ENCODE peak calls at places on chromosome 10, in seven cellular contexts. G, C, M, E, H, Z and Y are unnamed samples.

GRCh38 chr10:94043431-94043990 is 49.8 kb downstream of the PLCE1 start:
- DNase-seq in G (no peak), C (no peak), M (no peak), E (no peak), H (no peak), Z (no peak), Y (no peak)

GRCh38 chr10:119203006-119203405 is 4.4 kb upstream of the GRK5 start:
- DNase-seq in G (peak; percentile 68), C (no peak), M (no peak), E (no peak), H (no peak), Z (no peak), Y (no peak)

GRCh38 chr10:44199991-44200655 is 184.8 kb downstream of the CXCL12 start:
- DNase-seq in G (no peak), C (no peak), M (no peak), E (no peak), H (no peak), Z (no peak), Y (no peak)

GRCh38 chr10:117092386-117092785 is 45.7 kb downstream of the VAX1 start:
- DNase-seq in G (no peak), C (no peak), M (no peak), E (no peak), H (no peak), Z (no peak), Y (no peak)

GRCh38 chr10:31083765-31084184 is 52.1 kb upstream of the ZNF438 start:
- DNase-seq in G (peak; percentile 56), C (peak; percentile 63), M (peak; percentile 53), E (peak; percentile 51), H (no peak), Z (peak; percentile 46), Y (peak; percentile 54)

GRCh38 chr10:113020838-113021237 is 70.8 kb downstream of the TCF7L2 start:
- DNase-seq in G (no peak), C (no peak), M (peak; percentile 43), E (no peak), H (no peak), Z (no peak), Y (peak; percentile 49)

GRCh38 chr10:43254199-43254730 is 12.6 kb downstream of the RASGEF1A start:
- DNase-seq in G (no peak), C (no peak), M (no peak), E (no peak), H (peak; percentile 51), Z (no peak), Y (no peak)

GRCh38 chr10:58291538-58292174 is 22.7 kb downstream of the CISD1 start:
- DNase-seq in G (peak; percentile 42), C (peak; percentile 57), M (peak; percentile 25), E (peak; percentile 15), H (no peak), Z (peak; percentile 41), Y (no peak)

GRCh38 chr10:76732306-76732705 is 905.3 kb downstream of the KCNMA1 start:
- DNase-seq in G (no peak), C (no peak), M (no peak), E (no peak), H (no peak), Z (no peak), Y (no peak)

GRCh38 chr10:16146993-16147392 is 286.7 kb upstream of the MINDY3 start:
- DNase-seq in G (no peak), C (no peak), M (no peak), E (no peak), H (no peak), Z (no peak), Y (no peak)

GRCh38 chr10:13949844-13950542 is 363.2 kb downstream of the PRPF18 start:
- DNase-seq in G (peak; percentile 38), C (no peak), M (no peak), E (no peak), H (no peak), Z (no peak), Y (no peak)

GRCh38 chr10:106582291-106582690 is 582.2 kb downstream of the SORCS1 start:
- DNase-seq in G (peak; percentile 49), C (no peak), M (no peak), E (no peak), H (no peak), Z (no peak), Y (no peak)

GRCh38 chr10:34861293-34862004 is 46.4 kb upstream of the PARD3 start:
- DNase-seq in G (no peak), C (no peak), M (peak; percentile 40), E (peak; percentile 21), H (no peak), Z (no peak), Y (no peak)

GRCh38 chr10:78396754-78397153 is 363.1 kb downstream of the RPS24 start:
- DNase-seq in G (no peak), C (no peak), M (no peak), E (no peak), H (no peak), Z (no peak), Y (no peak)

GRCh38 chr10:19811517-19811916 is 4.7 kb upstream of the PLXDC2 start:
- DNase-seq in G (peak; percentile 35), C (peak; percentile 21), M (peak; percentile 62), E (no peak), H (no peak), Z (no peak), Y (no peak)

GRCh38 chr10:119199231-119199992 is 8.0 kb upstream of the GRK5 start:
- DNase-seq in G (peak; percentile 58), C (peak; percentile 50), M (peak; percentile 54), E (peak; percentile 68), H (no peak), Z (peak; percentile 49), Y (peak; percentile 53)

GRCh38 chr10:131588704-131589220 is 277.2 kb upstream of the TCERG1L start:
- DNase-seq in G (no peak), C (no peak), M (no peak), E (no peak), H (no peak), Z (no peak), Y (no peak)

GRCh38 chr10:13670311-13670710 is 83.5 kb downstream of the PRPF18 start:
- DNase-seq in G (no peak), C (no peak), M (no peak), E (no peak), H (no peak), Z (no peak), Y (no peak)

GRCh38 chr10:34757933-34758332 is 57.2 kb downstream of the PARD3 start:
- DNase-seq in G (no peak), C (no peak), M (no peak), E (no peak), H (no peak), Z (no peak), Y (no peak)

GRCh38 chr10:1110674-1111119 is 54.5 kb downstream of the WDR37 start:
- DNase-seq in G (no peak), C (no peak), M (no peak), E (no peak), H (no peak), Z (peak; percentile 1), Y (no peak)

GRCh38 chr10:130174343-130174742 is 38.2 kb downstream of the GLRX3 start:
- DNase-seq in G (no peak), C (no peak), M (no peak), E (no peak), H (no peak), Z (no peak), Y (no peak)

GRCh38 chr10:23362069-23362830 is 17.7 kb upstream of the C10orf67 start:
- DNase-seq in G (no peak), C (no peak), M (no peak), E (no peak), H (no peak), Z (no peak), Y (no peak)

GRCh38 chr10:118958984-118959916 is 70.3 kb upstream of the NANOS1 start:
- DNase-seq in G (peak; percentile 57), C (no peak), M (peak; percentile 65), E (peak; percentile 61), H (no peak), Z (no peak), Y (peak; percentile 45)

GRCh38 chr10:79898597-79899325 is 50.1 kb downstream of the SFTPD start:
- DNase-seq in G (no peak), C (no peak), M (no peak), E (no peak), H (no peak), Z (no peak), Y (no peak)

GRCh38 chr10:99085358-99085757 is 150.3 kb downstream of the HPSE2 start:
- DNase-seq in G (no peak), C (no peak), M (no peak), E (no peak), H (no peak), Z (no peak), Y (no peak)

DNA sequence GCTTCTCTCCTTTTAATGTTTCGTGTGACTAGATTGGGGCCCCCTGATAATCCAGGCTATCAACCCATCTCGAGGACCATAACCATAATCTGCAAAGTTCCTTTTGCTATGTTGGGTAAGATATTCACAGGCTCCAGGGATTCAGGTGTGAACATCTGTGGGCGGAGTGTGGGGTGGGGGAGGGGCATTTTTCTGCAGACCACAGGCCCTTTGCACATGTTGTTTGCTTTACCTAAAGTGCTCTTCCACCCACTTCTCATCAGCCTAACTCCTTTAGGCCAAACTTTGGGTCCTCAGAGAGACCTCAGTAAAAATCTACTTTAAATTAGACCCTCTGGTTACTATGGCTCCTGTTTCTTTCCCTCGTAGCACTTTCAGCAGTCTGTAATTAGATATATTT is 284.4 kb downstream of the WDR11 start:
- DNase-seq in G (no peak), C (no peak), M (no peak), E (no peak), H (no peak), Z (no peak), Y (no peak)
- H3K9me3 ChIP-seq in G (no peaks in the 10 kb centered on the region), C (no peaks in the 10 kb centered on the region), M (no peaks in the 10 kb centered on the region), E (no peaks in the 10 kb centered on the region), H (no peaks in the 10 kb centered on the region), Z (no peaks in the 10 kb centered on the region), Y (no peaks in the 10 kb centered on the region)

DNA sequence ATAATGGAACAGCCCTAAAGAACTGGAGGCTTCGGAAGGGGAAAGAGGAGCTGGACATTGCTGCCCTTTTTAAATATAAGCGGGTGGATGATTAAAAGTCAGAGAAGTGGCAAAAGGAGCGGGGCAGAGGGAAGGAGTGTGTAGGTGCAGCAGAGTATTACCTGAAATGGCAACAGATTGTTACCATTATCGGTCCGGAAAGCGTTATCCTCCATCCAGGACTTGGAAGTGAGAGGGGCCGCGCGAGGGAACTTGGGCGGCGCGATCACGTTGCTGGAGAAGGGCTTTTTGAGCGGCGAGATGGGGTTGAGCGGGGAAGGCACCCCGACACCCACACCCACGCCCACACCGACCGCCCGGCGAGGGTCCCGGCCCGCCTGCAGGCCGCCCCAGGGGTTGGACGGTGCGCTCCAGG is 51.7 kb downstream of the CPEB3 start:
- DNase-seq in G (no peak), C (no peak), M (peak; percentile 19), E (no peak), H (no peak), Z (no peak), Y (no peak)
- H3K4me3 ChIP-seq in G (peak overlapping the region; percentile 81), C (peak overlapping the region; percentile 71), M (peak overlapping the region; percentile 68), E (peak overlapping the region; percentile 53), H (peak overlapping the region; percentile 49), Z (peak overlapping the region; percentile 79), Y (peak overlapping the region; percentile 50)

GRCh38 chr10:124073642-124074377 is 19.6 kb downstream of the CHST15 start:
- DNase-seq in G (no peak), C (no peak), M (no peak), E (no peak), H (no peak), Z (no peak), Y (no peak)
- H3K4me1 ChIP-seq in G (peaks cover 14% of the 10 kb centered on the region), C (peaks cover 97% of the 10 kb centered on the region), M (peaks cover 11% of the 10 kb centered on the region), E (no peaks in the 10 kb centered on the region), H (peaks cover 16% of the 10 kb centered on the region), Z (peaks cover 16% of the 10 kb centered on the region), Y (no peaks in the 10 kb centered on the region)

DNA sequence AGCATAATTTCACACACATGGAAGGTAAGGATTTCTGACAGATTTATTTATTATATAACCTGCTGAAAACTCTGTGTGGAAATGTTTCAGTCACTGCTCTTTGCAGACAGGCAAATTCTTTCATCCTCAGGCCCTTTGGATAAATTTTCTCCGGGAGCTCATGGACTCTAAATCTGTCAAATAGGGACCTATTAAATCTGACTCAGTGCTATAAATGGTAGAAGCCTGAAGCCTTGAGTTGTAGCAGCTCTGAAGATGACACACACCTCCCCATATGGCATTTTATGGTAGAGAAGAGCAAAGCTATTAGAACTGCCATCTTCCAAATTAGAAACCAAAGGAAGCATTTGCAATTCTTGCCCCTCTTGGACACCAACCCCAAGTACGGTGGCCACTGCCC is 808.7 kb downstream of the XPNPEP1 start:
- DNase-seq in G (no peak), C (no peak), M (no peak), E (no peak), H (no peak), Z (no peak), Y (no peak)
- H3K9me3 ChIP-seq in G (no peaks in the 10 kb centered on the region), C (no peaks in the 10 kb centered on the region), M (no peaks in the 10 kb centered on the region), E (no peaks in the 10 kb centered on the region), H (peaks cover 5% of the 10 kb centered on the region), Z (no peaks in the 10 kb centered on the region), Y (no peaks in the 10 kb centered on the region)